ENCODE peak calls at places on chromosomes 6 and 20, in five cellular contexts. T is tibial artery, D is left lung, K is cardiac muscle cell, I is tibial nerve. Z is an unnamed sample. For H3K4me1 and H3K9me3, the result is how much of the 10 kb centered on the place peaks cover.

GRCh38 chr20:53922901-53923314 is 147.5 kb downstream of the BCAS1 start:
- DNase-seq in D (no peak), I (no peak), T (no peak), K (peak), Z (no peak)

GRCh38 chr20:45020236-45020886 is 54.0 kb downstream of the STK4 start:
- DNase-seq in I (no peak), D (no peak), K (peak), T (no peak), Z (peak)

GRCh38 chr20:8547035-8547649 is 415.1 kb downstream of the PLCB1 start:
- DNase-seq in D (no peak), T (no peak), K (no peak), I (no peak), Z (no peak)

GRCh38 chr6:164665328-164665727 is 644.1 kb downstream of the C6orf118 start:
- DNase-seq in T (no peak), D (no peak), I (no peak), K (no peak), Z (no peak)

GRCh38 chr20:61822396-61822795 is 243.3 kb downstream of the TAF4 start:
- DNase-seq in K (no peak), T (no peak), D (no peak), I (no peak), Z (no peak)

GRCh38 chr6:49606696-49607390 is 29.8 kb downstream of the RHAG start:
- DNase-seq in I (no peak), T (no peak), D (no peak), K (peak), Z (no peak)

GRCh38 chr6:126721581-126722145 is 381.7 kb downstream of the CENPW start:
- DNase-seq in D (no peak), T (no peak), I (no peak), K (peak), Z (no peak)

GRCh38 chr6:149939909-149940672 is 1.7 kb upstream of the ULBP2 start:
- DNase-seq in K (no peak), T (peak), D (no peak), I (no peak), Z (no peak)

GRCh38 chr6:73739097-73739496 is 43.1 kb downstream of the CD109 start:
- DNase-seq in I (no peak), D (no peak), T (no peak), K (peak), Z (no peak)

GRCh38 chr6:107660839-107661238 is 163.3 kb downstream of the SCML4 start:
- DNase-seq in D (no peak), K (no peak), I (no peak), T (no peak), Z (no peak)

GRCh38 chr6:34671362-34671761 is 25.2 kb downstream of the ILRUN start:
- DNase-seq in I (no peak), D (no peak), K (peak), T (no peak), Z (no peak)

GRCh38 chr6:36314221-36315014 is 22.3 kb downstream of the BNIP5 start:
- DNase-seq in T (no peak), K (peak), I (no peak), D (no peak), Z (no peak)

GRCh38 chr6:16533210-16533609 is 228.1 kb downstream of the ATXN1 start:
- DNase-seq in K (peak), I (no peak), D (no peak), T (no peak), Z (no peak)

GRCh38 chr20:1324598-1325172 is 4.3 kb downstream of the SDCBP2 start:
- DNase-seq in D (no peak), K (peak), I (no peak), T (peak), Z (no peak)

GRCh38 chr6:10429638-10430427 is 15.0 kb upstream of the TFAP2A start:
- DNase-seq in T (no peak), I (no peak), K (peak), D (no peak), Z (no peak)

GRCh38 chr20:45581702-45582101 is 2.6 kb upstream of the WFDC8 start:
- DNase-seq in I (no peak), D (no peak), K (peak), T (no peak), Z (no peak)

GRCh38 chr6:135182120-135182992 is 1.2 kb downstream of the MYB start:
- DNase-seq in K (peak), D (peak), T (no peak), I (no peak), Z (peak)

GRCh38 chr6:17705778-17706579 is 746 bp downstream of the NUP153 start:
- DNase-seq in K (peak), D (peak), T (peak), I (peak), Z (peak)

GRCh38 chr6:144678844-144679243 is 393.7 kb downstream of the UTRN start:
- DNase-seq in T (no peak), D (no peak), I (no peak), K (peak), Z (no peak)

GRCh38 chr6:125787791-125788190 is 3.0 kb upstream of the NCOA7 start:
- DNase-seq in K (peak), T (no peak), I (no peak), D (no peak), Z (no peak)

GRCh38 chr6:129555206-129555832 is 154.7 kb downstream of the ARHGAP18 start:
- DNase-seq in D (no peak), I (no peak), T (no peak), K (peak), Z (no peak)

GRCh38 chr20:21574443-21574842 is 60.6 kb upstream of the NKX2-2 start:
- DNase-seq in K (no peak), D (no peak), T (no peak), I (no peak), Z (no peak)

GRCh38 chr6:75673885-75674284 is 72.2 kb downstream of the SENP6 start:
- DNase-seq in I (no peak), T (no peak), D (no peak), K (no peak), Z (no peak)

GRCh38 chr20:51938557-51939324 is 136.4 kb upstream of the SALL4 start:
- DNase-seq in K (peak), I (no peak), D (no peak), T (no peak), Z (no peak)

GRCh38 chr20:47035191-47035590 is 140.5 kb downstream of the EYA2 start:
- DNase-seq in D (no peak), K (no peak), I (no peak), T (no peak), Z (no peak)

GRCh38 chr6:151175924-151176445 is 63.8 kb upstream of the AKAP12 start:
- DNase-seq in I (no peak), K (no peak), D (no peak), T (no peak), Z (no peak)

GRCh38 chr20:36836591-36837329 is 39.2 kb upstream of the TLDC2 start:
- DNase-seq in D (peak), I (no peak), K (peak), T (no peak), Z (peak)

GRCh38 chr6:113719056-113719455 is 138.1 kb upstream of the MARCKS start:
- DNase-seq in D (no peak), T (no peak), I (no peak), K (no peak), Z (no peak)

GRCh38 chr6:134640229-134640628 is 309.7 kb downstream of the ALDH8A1 start:
- DNase-seq in K (no peak), T (no peak), I (no peak), D (no peak), Z (no peak)

GRCh38 chr6:1298768-1299167 is 13.1 kb upstream of the FOXQ1 start:
- DNase-seq in I (no peak), K (no peak), T (no peak), D (no peak), Z (no peak)

GRCh38 chr6:15495375-15495901 is 167.4 kb downstream of the DTNBP1 start:
- DNase-seq in I (no peak), D (no peak), K (peak), T (peak), Z (no peak)

GRCh38 chr6:79180082-79180481 is 54.4 kb downstream of the HMGN3 start:
- DNase-seq in T (no peak), K (no peak), I (no peak), D (no peak), Z (no peak)

GRCh38 chr6:135703621-135704020 is 147.9 kb upstream of the PDE7B start:
- DNase-seq in D (no peak), K (peak), T (no peak), I (no peak), Z (no peak)

GRCh38 chr20:63625771-63626423 is 1.0 kb downstream of the GMEB2 start:
- DNase-seq in D (peak), K (peak), T (peak), I (no peak), Z (peak)

GRCh38 chr6:24382220-24382540 is 20.6 kb upstream of the MRS2 start:
- DNase-seq in T (no peak), D (no peak), I (no peak), K (no peak), Z (no peak)
- H3K4me1 ChIP-seq in T (under half), D (under half), I (under half), K (under half), Z (under half)

DNA sequence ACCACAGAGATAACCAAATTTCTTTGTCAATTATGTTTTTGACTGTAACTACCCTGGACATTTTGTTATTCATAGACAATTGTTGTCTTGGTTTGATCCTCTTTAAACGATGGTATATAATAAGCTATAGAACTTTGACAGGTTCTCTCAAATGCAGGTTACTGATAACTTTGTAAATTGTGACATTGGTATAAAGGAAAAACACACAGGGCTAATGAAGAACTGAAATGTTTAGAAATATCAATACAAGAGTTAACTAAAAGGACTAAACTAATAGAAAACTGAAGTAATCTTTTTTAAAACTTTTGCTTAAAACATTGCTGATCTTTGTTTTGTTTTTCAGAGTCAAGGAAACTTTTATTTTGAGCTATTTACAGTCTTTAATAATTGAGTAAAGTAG is 124.8 kb downstream of the TPBG start:
- DNase-seq in I (no peak), K (no peak), D (no peak), T (no peak), Z (no peak)
- H3K9me3 ChIP-seq in I (under half), K (under half), D (under half), T (under half), Z (under half)

GRCh38 chr6:63066053-63066704 is 145.1 kb upstream of the FKBP1C start:
- DNase-seq in D (no peak), T (no peak), I (no peak), K (no peak), Z (no peak)
- TF ChIP-seq CTCF in D (no peak), T (no peak), I (no peak), K (no peak), Z (peak)

DNA sequence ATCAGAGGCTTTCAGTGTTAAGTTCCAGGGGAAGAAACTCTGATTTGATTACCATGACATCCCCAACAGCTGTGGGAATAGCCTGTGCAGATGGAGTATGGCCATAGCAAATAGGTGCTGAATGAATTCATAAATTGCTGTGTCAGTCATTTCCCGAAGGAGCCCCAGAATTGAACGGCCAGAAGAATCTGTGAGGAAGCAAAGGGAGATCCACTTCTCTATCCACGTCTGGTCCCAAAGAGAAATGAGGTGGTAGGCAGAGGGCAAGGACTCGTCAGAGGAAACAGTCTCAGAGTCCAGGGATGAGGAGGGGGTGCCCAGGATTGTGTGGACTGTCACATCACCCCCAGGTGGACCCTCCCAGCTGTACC is 3.1 kb upstream of the TAF8 start:
- DNase-seq in K (no peak), D (no peak), T (no peak), I (no peak), Z (no peak)
- H3K4me1 ChIP-seq in K (under half), D (half or more), T (half or more), I (half or more), Z (under half)

DNA sequence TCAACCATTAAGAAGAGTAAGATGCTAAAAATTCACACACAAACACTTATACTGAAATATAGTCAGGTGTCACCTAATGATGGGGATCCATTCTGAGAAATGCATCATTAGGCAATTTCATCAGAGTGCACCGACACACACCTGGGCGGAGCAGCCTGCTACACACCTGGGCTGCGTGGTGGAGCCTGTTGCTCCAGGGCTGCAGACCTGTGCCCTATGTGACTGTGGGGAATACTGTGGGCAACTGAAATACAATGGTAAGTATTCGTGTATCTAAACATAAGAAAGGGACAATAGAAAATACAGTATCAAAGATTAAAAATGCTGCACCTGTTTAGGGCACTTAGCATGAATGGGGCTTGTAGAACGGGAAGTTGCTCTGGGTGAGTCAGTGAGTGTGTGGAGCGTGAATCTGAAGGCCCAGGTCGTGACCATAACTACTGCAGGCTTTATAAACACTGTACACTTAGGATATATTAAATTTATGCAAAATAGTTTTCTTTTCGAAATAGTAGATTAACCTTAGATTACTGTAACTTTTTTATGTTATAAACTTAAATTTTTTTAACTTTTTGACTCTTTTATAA is 124.4 kb upstream of the AFDN start:
- DNase-seq in T (no peak), K (no peak), D (no peak), I (no peak), Z (no peak)
- H3K9me3 ChIP-seq in T (under half), K (under half), D (under half), I (under half), Z (under half)

GRCh38 chr6:8437813-8438212 is 2.5 kb upstream of the SLC35B3 start:
- DNase-seq in I (no peak), K (no peak), T (no peak), D (no peak), Z (no peak)
- TF ChIP-seq CTCF in I (no peak), K (no peak), T (no peak), D (no peak), Z (no peak)